ENCODE peak calls at places on chromosomes 4 and X, in five cellular contexts. Z, N, U, R and I are unnamed samples.

GRCh38 chr4:78345237-78345636 is 206.3 kb upstream of the ANXA3 start:
- DNase-seq in Z (no peak), N (no peak), U (no peak), R (no peak), I (no peak)

GRCh38 chr4:181737744-181738143 is 505.5 kb upstream of the TENM3 start:
- DNase-seq in Z (no peak), N (no peak), U (no peak), R (no peak), I (no peak)

GRCh38 chr4:112938461-112939058 is 110.9 kb upstream of the ANK2 start:
- DNase-seq in Z (no peak), N (peak; percentile 36), U (peak; percentile 33), R (no peak), I (no peak)

GRCh38 chrX:109872021-109872730 is 130.7 kb upstream of the TMEM164 start:
- DNase-seq in Z (no peak), N (peak; percentile 83), U (no peak), R (no peak), I (no peak)

GRCh38 chrX:13265549-13266132 is 54.2 kb downstream of the ATXN3L start:
- DNase-seq in Z (no peak), N (no peak), U (no peak), R (no peak), I (no peak)

GRCh38 chr4:22897520-22898108 is 204.9 kb downstream of the GBA3 start:
- DNase-seq in Z (no peak), N (peak; percentile 5), U (peak; percentile 27), R (no peak), I (no peak)

GRCh38 chr4:145528601-145529000 is 46.9 kb downstream of the SMAD1 start:
- DNase-seq in Z (no peak), N (no peak), U (no peak), R (no peak), I (no peak)

GRCh38 chrX:68710870-68711576 is 63.6 kb downstream of the STARD8 start:
- DNase-seq in Z (no peak), N (peak; percentile 53), U (peak; percentile 10), R (no peak), I (no peak)

GRCh38 chr4:48130100-48130499 is 4.0 kb downstream of the TXK start:
- DNase-seq in Z (no peak), N (no peak), U (no peak), R (no peak), I (no peak)

DNA sequence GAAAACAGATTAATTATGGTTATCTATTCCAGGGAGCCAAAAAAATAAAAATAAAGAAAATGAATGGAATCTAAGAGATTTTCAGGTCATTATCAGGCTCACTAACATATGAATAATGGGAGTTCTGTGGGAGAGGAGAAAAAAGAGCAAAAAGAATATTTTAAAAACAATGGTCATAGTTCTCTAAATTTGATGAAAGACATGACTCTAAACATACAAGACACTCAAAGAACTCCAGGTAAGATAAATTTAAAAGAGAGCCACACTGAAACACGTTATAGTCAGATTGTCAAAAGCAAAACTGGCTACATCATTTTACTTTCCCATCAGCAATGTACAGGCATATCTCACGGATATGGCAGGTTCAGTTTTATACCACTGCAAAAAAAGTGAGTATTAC is 520.0 kb downstream of the ANKRD50 start:
- DNase-seq in Z (no peak), N (no peak), U (no peak), R (no peak), I (no peak)
- H3K4me3 ChIP-seq in Z (no peak overlapping the region), N (no peak overlapping the region), U (no peak overlapping the region), R (no peak overlapping the region), I (no peak overlapping the region)

GRCh38 chr4:163193717-163194116 is 27.0 kb upstream of the NAF1 start:
- DNase-seq in Z (no peak), N (no peak), U (peak; percentile 2), R (no peak), I (no peak)

GRCh38 chr4:163195247-163195765 is 28.6 kb upstream of the NAF1 start:
- DNase-seq in Z (no peak), N (no peak), U (no peak), R (no peak), I (no peak)

GRCh38 chr4:163196904-163197505 is 30.3 kb upstream of the NAF1 start:
- DNase-seq in Z (no peak), N (no peak), U (no peak), R (no peak), I (no peak)

GRCh38 chr4:163191999-163192398 is 25.3 kb upstream of the NAF1 start:
- DNase-seq in Z (no peak), N (peak; percentile 39), U (peak; percentile 11), R (no peak), I (no peak)

DNA sequence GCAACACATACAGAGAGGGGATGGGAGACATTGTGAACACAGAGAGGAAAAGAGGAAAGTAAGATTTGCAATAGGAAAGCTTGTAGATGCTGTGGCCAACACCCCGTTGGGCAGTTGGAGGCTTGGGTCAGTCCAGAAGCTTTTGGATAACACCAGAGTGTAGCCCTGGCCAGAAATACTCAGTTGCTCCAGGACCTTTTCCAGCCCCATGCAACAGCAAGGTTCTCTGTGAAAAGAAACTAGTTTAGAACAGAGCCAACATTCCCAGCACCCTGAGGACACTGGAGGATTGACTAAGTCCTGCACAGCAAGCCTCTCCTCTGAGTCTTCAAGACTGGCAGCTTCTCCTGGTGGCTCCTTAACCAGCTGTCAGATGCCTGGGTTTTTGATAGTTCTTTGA is 27.9 kb upstream of the NAF1 start:
- DNase-seq in Z (no peak), N (no peak), U (no peak), R (no peak), I (no peak)
- H3K9me3 ChIP-seq in Z (peaks cover 12% of the 10 kb centered on the region), N (peaks cover 4% of the 10 kb centered on the region), U (peaks cover 13% of the 10 kb centered on the region), R (peaks cover 17% of the 10 kb centered on the region), I (peaks cover 23% of the 10 kb centered on the region)

DNA sequence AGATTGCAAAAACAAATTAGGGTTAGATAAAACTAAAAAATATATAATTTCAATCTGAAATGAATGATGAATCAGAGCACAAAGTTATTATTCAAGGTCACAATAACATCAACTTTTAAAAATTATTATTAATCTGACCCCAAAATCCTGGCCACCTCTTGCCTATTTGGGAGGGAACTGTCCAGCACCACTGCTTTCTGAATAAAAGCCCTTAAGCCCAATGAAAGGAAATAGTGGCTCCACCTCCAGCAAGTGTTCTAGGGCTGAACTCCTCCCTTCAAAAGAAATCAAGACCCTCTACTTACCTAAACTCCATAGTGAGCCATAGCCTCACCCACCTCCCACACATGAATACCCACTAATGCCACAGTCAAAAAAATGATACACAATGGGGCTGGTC is 208.2 kb downstream of the PARM1 start:
- DNase-seq in Z (no peak), N (no peak), U (no peak), R (no peak), I (no peak)
- H3K27ac ChIP-seq in Z (no peak overlapping the region), N (no peak overlapping the region), U (no peak overlapping the region), R (no peak overlapping the region), I (no peak overlapping the region)

DNA sequence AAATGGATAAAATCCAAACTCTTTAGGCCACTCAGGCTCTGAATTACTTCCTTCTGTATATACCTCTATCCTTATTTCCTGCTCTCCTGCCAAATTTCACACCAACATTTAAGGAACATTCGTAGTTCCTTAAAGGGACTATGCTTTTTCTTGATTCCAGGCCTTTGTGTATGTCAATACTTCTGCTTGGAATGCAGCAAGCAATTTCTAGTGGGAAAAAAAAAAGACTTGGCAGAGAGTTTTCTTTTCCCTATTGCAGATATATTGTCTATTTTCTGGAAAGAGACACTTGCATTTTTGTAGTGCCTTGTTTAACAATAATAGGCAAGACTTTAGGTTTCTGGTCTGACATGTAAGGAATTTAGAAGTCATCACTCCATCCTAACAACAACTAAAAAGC is 1.9 kb upstream of the ADH5 start:
- DNase-seq in Z (no peak), N (peak; percentile 18), U (no peak), R (no peak), I (no peak)
- H3K4me3 ChIP-seq in Z (no peak overlapping the region), N (peak overlapping the region; percentile 12), U (no peak overlapping the region), R (peak overlapping the region; percentile 76), I (peak overlapping the region; percentile 78)

GRCh38 chr4:127311371-127311770 is 321.4 kb upstream of the INTU start:
- DNase-seq in Z (no peak), N (no peak), U (no peak), R (no peak), I (no peak)

GRCh38 chr4:127309360-127310095 is 323.2 kb upstream of the INTU start:
- DNase-seq in Z (no peak), N (peak; percentile 27), U (no peak), R (no peak), I (no peak)

GRCh38 chr4:127311924-127312323 is 320.8 kb upstream of the INTU start:
- DNase-seq in Z (no peak), N (no peak), U (no peak), R (no peak), I (no peak)

GRCh38 chr4:127307996-127308395 is 324.8 kb upstream of the INTU start:
- DNase-seq in Z (no peak), N (no peak), U (no peak), R (no peak), I (no peak)

GRCh38 chr4:127313767-127314166 is 319.0 kb upstream of the INTU start:
- DNase-seq in Z (no peak), N (no peak), U (no peak), R (no peak), I (no peak)
- H3K9me3 ChIP-seq in Z (peaks cover 4% of the 10 kb centered on the region), N (no peaks in the 10 kb centered on the region), U (peaks cover 15% of the 10 kb centered on the region), R (peaks cover 6% of the 10 kb centered on the region), I (peaks cover 14% of the 10 kb centered on the region)